ENCODE peak calls at places on chromosome 18, in nine cellular contexts. One of them, this sample, is unnamed. For H3K9me3 and H3K4me1, the result is how much of the 10 kb centered on the place peaks cover.

GRCh38 chr18:55634545-55634944 is 46.6 kb upstream of the TCF4 start:
- DNase-seq in right lobe of liver: no peak
- DNase-seq in neural progenitor cell: no peak
- DNase-seq in adrenal gland: no peak
- DNase-seq in gastrocnemius medialis: no peak
- DNase-seq in lower lobe of right lung: no peak
- DNase-seq in heart left ventricle: no peak
- DNase-seq in SK-N-SH: no peak
- DNase-seq in transverse colon: no peak
- DNase-seq in this sample: no peak

GRCh38 chr18:37199741-37200140 is 365.9 kb downstream of the CELF4 start:
- DNase-seq in right lobe of liver: no peak
- DNase-seq in neural progenitor cell: no peak
- DNase-seq in adrenal gland: no peak
- DNase-seq in gastrocnemius medialis: no peak
- DNase-seq in lower lobe of right lung: no peak
- DNase-seq in heart left ventricle: no peak
- DNase-seq in SK-N-SH: no peak
- DNase-seq in transverse colon: no peak
- DNase-seq in this sample: no peak

GRCh38 chr18:13276530-13277520 is 58.3 kb downstream of the LDLRAD4 start:
- DNase-seq in right lobe of liver: peak
- DNase-seq in neural progenitor cell: no peak
- DNase-seq in adrenal gland: no peak
- DNase-seq in gastrocnemius medialis: no peak
- DNase-seq in lower lobe of right lung: no peak
- DNase-seq in heart left ventricle: no peak
- DNase-seq in SK-N-SH: no peak
- DNase-seq in transverse colon: no peak
- DNase-seq in this sample: no peak

GRCh38 chr18:70046796-70047195 is 99.1 kb upstream of the CD226 start:
- DNase-seq in right lobe of liver: no peak
- DNase-seq in neural progenitor cell: no peak
- DNase-seq in adrenal gland: no peak
- DNase-seq in gastrocnemius medialis: no peak
- DNase-seq in lower lobe of right lung: no peak
- DNase-seq in heart left ventricle: no peak
- DNase-seq in SK-N-SH: no peak
- DNase-seq in transverse colon: no peak
- DNase-seq in this sample: no peak

GRCh38 chr18:51082571-51083264 is 52.7 kb downstream of the SMAD4 start:
- DNase-seq in right lobe of liver: no peak
- DNase-seq in neural progenitor cell: no peak
- DNase-seq in adrenal gland: no peak
- DNase-seq in gastrocnemius medialis: no peak
- DNase-seq in lower lobe of right lung: no peak
- DNase-seq in heart left ventricle: no peak
- DNase-seq in SK-N-SH: no peak
- DNase-seq in transverse colon: no peak
- DNase-seq in this sample: no peak

GRCh38 chr18:12021077-12021476 is 39.8 kb downstream of the IMPA2 start:
- DNase-seq in right lobe of liver: no peak
- DNase-seq in neural progenitor cell: no peak
- DNase-seq in adrenal gland: no peak
- DNase-seq in gastrocnemius medialis: no peak
- DNase-seq in lower lobe of right lung: no peak
- DNase-seq in heart left ventricle: no peak
- DNase-seq in SK-N-SH: no peak
- DNase-seq in transverse colon: no peak
- DNase-seq in this sample: no peak

GRCh38 chr18:27185025-27185763 is at the start of gene CHST9:
- DNase-seq in right lobe of liver: peak
- DNase-seq in neural progenitor cell: peak
- DNase-seq in adrenal gland: peak
- DNase-seq in gastrocnemius medialis: no peak
- DNase-seq in lower lobe of right lung: peak
- DNase-seq in heart left ventricle: no peak
- DNase-seq in SK-N-SH: peak
- DNase-seq in transverse colon: no peak
- DNase-seq in this sample: no peak

GRCh38 chr18:25164837-25165791 is 186.9 kb downstream of the ZNF521 start:
- DNase-seq in right lobe of liver: no peak
- DNase-seq in neural progenitor cell: no peak
- DNase-seq in adrenal gland: peak
- DNase-seq in gastrocnemius medialis: no peak
- DNase-seq in lower lobe of right lung: no peak
- DNase-seq in heart left ventricle: peak
- DNase-seq in SK-N-SH: no peak
- DNase-seq in transverse colon: no peak
- DNase-seq in this sample: no peak

GRCh38 chr18:6022840-6023239 is 127.5 kb upstream of the TMEM200C start:
- DNase-seq in right lobe of liver: no peak
- DNase-seq in neural progenitor cell: peak
- DNase-seq in adrenal gland: no peak
- DNase-seq in gastrocnemius medialis: no peak
- DNase-seq in lower lobe of right lung: no peak
- DNase-seq in heart left ventricle: no peak
- DNase-seq in SK-N-SH: no peak
- DNase-seq in transverse colon: no peak
- DNase-seq in this sample: no peak

GRCh38 chr18:14971461-14972185 is 223.7 kb downstream of the ANKRD30B start:
- DNase-seq in right lobe of liver: no peak
- DNase-seq in neural progenitor cell: no peak
- DNase-seq in adrenal gland: no peak
- DNase-seq in gastrocnemius medialis: no peak
- DNase-seq in lower lobe of right lung: no peak
- DNase-seq in heart left ventricle: no peak
- DNase-seq in SK-N-SH: no peak
- DNase-seq in transverse colon: no peak
- DNase-seq in this sample: no peak

GRCh38 chr18:63788447-63789096 is 13.4 kb downstream of the SERPINB7 start:
- DNase-seq in right lobe of liver: no peak
- DNase-seq in neural progenitor cell: no peak
- DNase-seq in adrenal gland: no peak
- DNase-seq in gastrocnemius medialis: no peak
- DNase-seq in lower lobe of right lung: no peak
- DNase-seq in heart left ventricle: no peak
- DNase-seq in SK-N-SH: no peak
- DNase-seq in transverse colon: no peak
- DNase-seq in this sample: no peak

GRCh38 chr18:10379511-10379910 is 74.9 kb upstream of the APCDD1 start:
- DNase-seq in right lobe of liver: no peak
- DNase-seq in neural progenitor cell: no peak
- DNase-seq in adrenal gland: no peak
- DNase-seq in gastrocnemius medialis: no peak
- DNase-seq in lower lobe of right lung: no peak
- DNase-seq in heart left ventricle: no peak
- DNase-seq in SK-N-SH: no peak
- DNase-seq in transverse colon: no peak
- DNase-seq in this sample: no peak

GRCh38 chr18:44742741-44743311 is 62.1 kb downstream of the SETBP1 start:
- DNase-seq in right lobe of liver: no peak
- DNase-seq in neural progenitor cell: peak
- DNase-seq in adrenal gland: peak
- DNase-seq in gastrocnemius medialis: no peak
- DNase-seq in lower lobe of right lung: no peak
- DNase-seq in heart left ventricle: peak
- DNase-seq in SK-N-SH: peak
- DNase-seq in transverse colon: no peak
- DNase-seq in this sample: no peak

GRCh38 chr18:49048361-49048760 is 97.6 kb upstream of the SMAD7 start:
- DNase-seq in right lobe of liver: no peak
- DNase-seq in neural progenitor cell: no peak
- DNase-seq in adrenal gland: no peak
- DNase-seq in gastrocnemius medialis: no peak
- DNase-seq in lower lobe of right lung: no peak
- DNase-seq in heart left ventricle: no peak
- DNase-seq in SK-N-SH: no peak
- DNase-seq in transverse colon: no peak
- DNase-seq in this sample: no peak

GRCh38 chr18:49907346-49907929 is 94.1 kb upstream of the ACAA2 start:
- DNase-seq in right lobe of liver: no peak
- DNase-seq in neural progenitor cell: no peak
- DNase-seq in adrenal gland: no peak
- DNase-seq in gastrocnemius medialis: no peak
- DNase-seq in lower lobe of right lung: no peak
- DNase-seq in heart left ventricle: no peak
- DNase-seq in SK-N-SH: no peak
- DNase-seq in transverse colon: no peak
- DNase-seq in this sample: no peak

GRCh38 chr18:57059366-57059765 is 87.5 kb upstream of the BOD1L2 start:
- DNase-seq in right lobe of liver: peak
- DNase-seq in neural progenitor cell: no peak
- DNase-seq in adrenal gland: no peak
- DNase-seq in gastrocnemius medialis: no peak
- DNase-seq in lower lobe of right lung: no peak
- DNase-seq in heart left ventricle: no peak
- DNase-seq in SK-N-SH: no peak
- DNase-seq in transverse colon: no peak
- DNase-seq in this sample: no peak

GRCh38 chr18:78925557-78926242 is 53.9 kb upstream of the SALL3 start:
- DNase-seq in right lobe of liver: peak
- DNase-seq in neural progenitor cell: no peak
- DNase-seq in adrenal gland: no peak
- DNase-seq in gastrocnemius medialis: no peak
- DNase-seq in lower lobe of right lung: no peak
- DNase-seq in heart left ventricle: no peak
- DNase-seq in SK-N-SH: no peak
- DNase-seq in transverse colon: no peak
- DNase-seq in this sample: no peak
- H3K9me3 ChIP-seq in right lobe of liver: under half
- H3K9me3 ChIP-seq in neural progenitor cell: under half
- H3K9me3 ChIP-seq in adrenal gland: under half
- H3K9me3 ChIP-seq in gastrocnemius medialis: under half
- H3K9me3 ChIP-seq in lower lobe of right lung: under half
- H3K9me3 ChIP-seq in heart left ventricle: under half
- H3K9me3 ChIP-seq in SK-N-SH: under half
- H3K9me3 ChIP-seq in transverse colon: under half
- H3K9me3 ChIP-seq in this sample: under half

DNA sequence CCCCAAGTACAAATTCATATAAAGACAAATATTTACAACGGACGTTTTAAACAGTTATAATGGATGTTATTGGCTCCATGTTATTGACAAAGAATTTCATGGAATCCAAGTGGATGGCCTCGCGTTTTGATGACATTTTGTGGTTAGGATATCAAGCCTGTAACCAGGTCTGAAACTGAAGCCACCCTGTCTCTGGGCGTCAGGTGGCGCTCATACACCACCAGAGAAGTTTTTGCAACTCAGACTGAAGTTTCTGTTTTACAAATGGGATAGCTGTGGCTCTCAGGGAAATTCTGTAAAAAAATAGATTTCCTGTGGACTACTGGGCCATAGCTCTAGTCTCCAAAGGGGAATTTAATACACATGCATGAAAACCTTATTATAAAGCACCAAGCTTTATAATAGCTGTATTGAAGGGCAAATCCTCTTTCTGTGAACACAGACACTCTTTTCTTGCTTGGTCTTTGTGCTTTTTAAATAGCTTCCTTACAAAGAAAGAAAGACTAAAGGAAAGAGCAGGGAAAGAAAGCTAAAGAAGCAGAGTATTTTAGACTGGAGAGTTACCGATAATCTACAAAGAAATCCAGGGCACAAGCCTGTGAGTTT is 86.7 kb downstream of the C18orf54 start:
- DNase-seq in right lobe of liver: peak
- DNase-seq in neural progenitor cell: peak
- DNase-seq in adrenal gland: peak
- DNase-seq in gastrocnemius medialis: no peak
- DNase-seq in lower lobe of right lung: no peak
- DNase-seq in heart left ventricle: peak
- DNase-seq in SK-N-SH: peak
- DNase-seq in transverse colon: peak
- DNase-seq in this sample: peak
- TF ChIP-seq CTCF in right lobe of liver: peak
- TF ChIP-seq CTCF in neural progenitor cell: peak
- TF ChIP-seq CTCF in adrenal gland: peak
- TF ChIP-seq CTCF in gastrocnemius medialis: peak
- TF ChIP-seq CTCF in lower lobe of right lung: peak
- TF ChIP-seq CTCF in heart left ventricle: peak
- TF ChIP-seq CTCF in SK-N-SH: peak
- TF ChIP-seq CTCF in transverse colon: peak
- TF ChIP-seq CTCF in this sample: peak

GRCh38 chr18:40841473-40841872 is 1113.6 kb upstream of the PIK3C3 start:
- DNase-seq in right lobe of liver: no peak
- DNase-seq in neural progenitor cell: no peak
- DNase-seq in adrenal gland: no peak
- DNase-seq in gastrocnemius medialis: no peak
- DNase-seq in lower lobe of right lung: no peak
- DNase-seq in heart left ventricle: no peak
- DNase-seq in SK-N-SH: no peak
- DNase-seq in transverse colon: no peak
- DNase-seq in this sample: no peak
- H3K4me1 ChIP-seq in right lobe of liver: under half
- H3K4me1 ChIP-seq in neural progenitor cell: under half
- H3K4me1 ChIP-seq in adrenal gland: under half
- H3K4me1 ChIP-seq in gastrocnemius medialis: under half
- H3K4me1 ChIP-seq in lower lobe of right lung: under half
- H3K4me1 ChIP-seq in heart left ventricle: under half
- H3K4me1 ChIP-seq in SK-N-SH: under half
- H3K4me1 ChIP-seq in transverse colon: under half
- H3K4me1 ChIP-seq in this sample: under half

GRCh38 chr18:30409120-30409519 is 633.4 kb downstream of the DSC3 start:
- DNase-seq in right lobe of liver: no peak
- DNase-seq in neural progenitor cell: no peak
- DNase-seq in adrenal gland: no peak
- DNase-seq in gastrocnemius medialis: no peak
- DNase-seq in lower lobe of right lung: no peak
- DNase-seq in heart left ventricle: no peak
- DNase-seq in SK-N-SH: no peak
- DNase-seq in transverse colon: no peak
- DNase-seq in this sample: no peak

GRCh38 chr18:30403278-30403677 is 639.3 kb downstream of the DSC3 start:
- DNase-seq in right lobe of liver: no peak
- DNase-seq in neural progenitor cell: no peak
- DNase-seq in adrenal gland: no peak
- DNase-seq in gastrocnemius medialis: no peak
- DNase-seq in lower lobe of right lung: no peak
- DNase-seq in heart left ventricle: no peak
- DNase-seq in SK-N-SH: no peak
- DNase-seq in transverse colon: no peak
- DNase-seq in this sample: no peak

GRCh38 chr18:30405038-30405437 is 637.5 kb downstream of the DSC3 start:
- DNase-seq in right lobe of liver: no peak
- DNase-seq in neural progenitor cell: no peak
- DNase-seq in adrenal gland: no peak
- DNase-seq in gastrocnemius medialis: no peak
- DNase-seq in lower lobe of right lung: no peak
- DNase-seq in heart left ventricle: no peak
- DNase-seq in SK-N-SH: no peak
- DNase-seq in transverse colon: no peak
- DNase-seq in this sample: no peak

DNA sequence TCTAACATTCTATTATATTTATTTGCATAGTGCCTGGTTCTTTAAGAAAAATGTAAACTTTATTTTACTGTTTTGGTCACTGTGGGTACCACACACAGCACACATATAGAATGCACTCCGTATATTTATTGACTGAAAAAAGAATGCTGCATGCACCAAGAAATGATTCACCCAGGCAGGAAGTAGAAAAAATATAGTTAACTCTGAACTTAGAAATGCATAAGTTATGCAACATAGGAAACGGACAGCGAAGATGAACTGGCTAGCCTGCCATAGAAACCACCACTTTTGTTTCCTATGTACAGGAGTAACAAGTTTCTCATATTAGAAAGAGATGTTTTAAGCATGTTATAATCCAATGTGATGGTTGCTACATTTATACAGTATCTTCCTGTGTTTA is 635.8 kb downstream of the DSC3 start:
- DNase-seq in right lobe of liver: no peak
- DNase-seq in neural progenitor cell: no peak
- DNase-seq in adrenal gland: no peak
- DNase-seq in gastrocnemius medialis: no peak
- DNase-seq in lower lobe of right lung: no peak
- DNase-seq in heart left ventricle: no peak
- DNase-seq in SK-N-SH: no peak
- DNase-seq in transverse colon: no peak
- DNase-seq in this sample: no peak
- H3K9me3 ChIP-seq in right lobe of liver: under half
- H3K9me3 ChIP-seq in neural progenitor cell: under half
- H3K9me3 ChIP-seq in adrenal gland: under half
- H3K9me3 ChIP-seq in gastrocnemius medialis: under half
- H3K9me3 ChIP-seq in lower lobe of right lung: under half
- H3K9me3 ChIP-seq in heart left ventricle: under half
- H3K9me3 ChIP-seq in SK-N-SH: under half
- H3K9me3 ChIP-seq in transverse colon: under half
- H3K9me3 ChIP-seq in this sample: under half

This sample was measured in mucosa of descending colon.